ENCODE peak calls at places on chromosomes 3 and 15, in five cellular contexts. Z is AG04449, P is hepatocyte, G is heart left ventricle, M is fibroblast of the aortic adventitia. E is an unnamed sample.

GRCh38 chr3:50238549-50239026 is 2.6 kb downstream of the GNAI2 start:
- DNase-seq in M (peak), G (peak), P (peak), Z (no peak), E (no peak)

GRCh38 chr3:120652281-120652680 is 29.8 kb downstream of the HGD start:
- DNase-seq in G (no peak), P (no peak), Z (no peak), M (no peak), E (no peak)

GRCh38 chr3:15694628-15695027 is 93.1 kb downstream of the BTD start:
- DNase-seq in G (no peak), P (no peak), M (no peak), Z (no peak), E (no peak)

GRCh38 chr3:46440531-46441294 is 24.0 kb downstream of the LTF start:
- DNase-seq in P (no peak), Z (no peak), G (no peak), M (no peak), E (no peak)

GRCh38 chr15:66254364-66255292 is 1.1 kb upstream of the MEGF11 start:
- DNase-seq in P (no peak), Z (no peak), M (no peak), G (no peak), E (no peak)

GRCh38 chr15:80856400-80856799 is 77.2 kb downstream of the CEMIP start:
- DNase-seq in M (no peak), Z (no peak), G (no peak), P (no peak), E (no peak)

GRCh38 chr3:124582621-124583437 is 147.4 kb upstream of the UMPS start:
- DNase-seq in P (no peak), M (no peak), Z (no peak), G (no peak), E (no peak)

GRCh38 chr15:67067161-67067853 is 1.9 kb downstream of the SMAD3 start:
- DNase-seq in G (no peak), Z (no peak), M (peak), P (no peak), E (no peak)

GRCh38 chr3:187243933-187244564 is 46.8 kb downstream of the RTP1 start:
- DNase-seq in G (peak), P (no peak), M (peak), Z (no peak), E (no peak)

GRCh38 chr3:17664923-17665322 is 77.5 kb downstream of the TBC1D5 start:
- DNase-seq in P (no peak), M (no peak), G (no peak), Z (no peak), E (no peak)

GRCh38 chr15:25846377-25846776 is 16.8 kb downstream of the ATP10A start:
- DNase-seq in P (no peak), Z (no peak), M (no peak), G (no peak), E (no peak)

GRCh38 chr3:64595253-64595694 is 92.5 kb downstream of the ADAMTS9 start:
- DNase-seq in G (peak), Z (peak), P (peak), M (peak), E (no peak)

GRCh38 chr15:79290642-79291275 is 8.2 kb downstream of the ANKRD34C start:
- DNase-seq in Z (no peak), G (no peak), P (no peak), M (no peak), E (no peak)

GRCh38 chr15:38398134-38398533 is 55.8 kb upstream of the FAM98B start:
- DNase-seq in M (peak), P (no peak), G (peak), Z (peak), E (no peak)

GRCh38 chr15:68318931-68319909 is 41.7 kb downstream of the FEM1B start:
- DNase-seq in P (no peak), G (peak), M (no peak), Z (no peak), E (no peak)

GRCh38 chr3:160448845-160449659 is 534 bp downstream of the TRIM59 start:
- DNase-seq in M (peak), P (no peak), G (no peak), Z (no peak), E (peak)

GRCh38 chr15:68991723-68992122 is 22.8 kb upstream of the NOX5 start:
- DNase-seq in P (peak), M (peak), Z (no peak), G (no peak), E (peak)

GRCh38 chr3:105353485-105354161 is 13.1 kb upstream of the ALCAM start:
- DNase-seq in M (no peak), G (peak), Z (no peak), P (peak), E (peak)

GRCh38 chr15:70605606-70606410 is 157.6 kb downstream of the UACA start:
- DNase-seq in Z (no peak), P (peak), G (peak), M (peak), E (no peak)

GRCh38 chr3:46705751-46706572 is 4.8 kb downstream of the TMIE start:
- DNase-seq in G (no peak), Z (peak), P (peak), M (peak), E (no peak)

GRCh38 chr15:74159773-74160172 is 13.7 kb upstream of the ISLR start:
- DNase-seq in M (no peak), P (no peak), G (no peak), Z (no peak), E (no peak)

DNA sequence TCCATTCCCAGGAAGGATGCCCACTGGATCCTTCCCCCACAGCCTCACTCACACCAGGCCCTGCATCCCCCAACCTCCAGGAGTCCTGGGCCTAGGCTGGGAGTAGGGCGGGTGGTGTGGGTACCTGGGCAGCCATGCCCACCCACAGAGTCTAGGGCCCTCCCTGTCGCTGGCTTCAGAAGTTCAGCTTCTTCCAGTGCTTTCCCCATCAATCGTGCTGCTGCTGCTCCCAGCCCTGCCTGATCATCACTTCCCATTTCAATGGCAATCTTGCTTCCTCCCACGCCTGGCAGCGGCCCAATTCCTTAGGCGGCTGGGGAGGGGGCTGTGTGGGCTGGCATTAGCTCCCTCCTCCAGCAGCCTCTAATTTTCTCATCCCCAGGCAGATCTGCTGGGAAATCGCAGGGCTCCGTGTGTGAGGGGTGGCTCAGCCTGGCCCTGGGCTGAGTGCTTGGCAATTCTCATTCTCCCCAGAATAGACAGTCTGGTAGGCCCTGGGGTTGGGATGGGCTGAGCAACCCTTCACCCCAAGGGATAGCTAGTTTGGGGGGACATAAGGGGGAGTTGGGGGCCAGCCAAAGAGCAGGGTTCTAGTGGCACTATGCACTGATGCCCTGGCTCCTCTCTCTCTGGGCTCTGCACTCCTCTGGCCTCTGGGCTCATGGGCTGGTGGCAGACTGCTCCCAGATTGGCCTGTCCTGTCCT is 66.4 kb downstream of the SCN5A start:
- DNase-seq in P (no peak), Z (no peak), G (no peak), M (no peak), E (no peak)
- TF ChIP-seq CTCF in P (no peak), Z (no peak), G (no peak), M (no peak), E (no peak)

GRCh38 chr3:133935843-133936825 is 40.5 kb upstream of the RAB6B start:
- DNase-seq in P (no peak), M (no peak), Z (no peak), G (no peak), E (peak)

GRCh38 chr3:133937061-133937686 is 41.5 kb upstream of the RAB6B start:
- DNase-seq in G (no peak), Z (no peak), P (no peak), M (no peak), E (peak)

GRCh38 chr3:133938770-133939495 is 43.3 kb upstream of the RAB6B start:
- DNase-seq in M (no peak), Z (no peak), G (no peak), P (no peak), E (no peak)

GRCh38 chr3:133939496-133939835 is 43.8 kb upstream of the RAB6B start:
- DNase-seq in P (no peak), Z (no peak), M (no peak), G (no peak), E (no peak)

DNA sequence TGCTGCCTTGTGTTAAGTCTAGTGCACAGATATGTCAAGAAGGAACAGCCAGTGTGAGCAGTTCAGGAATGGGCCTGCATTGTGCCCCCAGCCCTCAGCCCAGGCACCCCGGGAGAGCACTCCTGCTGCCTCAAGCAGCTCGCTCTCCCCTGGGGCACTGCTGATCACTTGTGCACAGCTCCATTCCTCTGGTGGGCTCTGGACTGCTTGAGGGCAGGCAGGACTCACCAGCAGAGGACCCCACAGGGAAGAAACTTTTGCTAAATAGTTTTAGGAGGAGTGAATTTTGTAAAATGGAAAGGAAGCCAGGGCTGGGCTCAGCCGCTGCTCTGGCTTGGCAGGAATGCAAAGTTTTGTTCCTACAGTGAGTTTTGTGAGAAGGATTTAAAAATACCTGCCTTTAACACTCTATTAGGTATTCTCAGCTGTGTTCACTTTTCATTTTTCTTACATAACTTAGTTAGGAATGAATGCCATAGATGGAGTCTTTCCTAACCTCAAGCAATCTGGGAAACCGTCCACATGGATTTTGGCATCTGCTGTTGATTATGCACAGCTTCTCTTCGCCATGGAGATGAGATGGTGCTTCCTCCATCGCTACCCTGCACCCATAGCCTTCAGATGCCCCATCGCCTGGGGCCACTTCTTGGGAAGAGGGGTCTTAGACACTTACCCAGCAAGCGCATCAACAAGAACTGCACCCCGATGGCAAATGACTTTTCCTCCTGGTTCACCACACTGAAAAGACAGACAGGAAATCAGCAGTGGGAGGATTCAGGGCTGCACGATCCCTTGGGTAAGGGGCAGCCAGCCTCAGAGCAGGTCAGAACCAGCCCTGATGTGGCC is 42.3 kb upstream of the RAB6B start:
- DNase-seq in P (no peak), G (no peak), Z (peak), M (peak), E (peak)
- TF ChIP-seq CTCF in P (no peak), G (no peak), Z (no peak), M (no peak), E (no peak)

DNA sequence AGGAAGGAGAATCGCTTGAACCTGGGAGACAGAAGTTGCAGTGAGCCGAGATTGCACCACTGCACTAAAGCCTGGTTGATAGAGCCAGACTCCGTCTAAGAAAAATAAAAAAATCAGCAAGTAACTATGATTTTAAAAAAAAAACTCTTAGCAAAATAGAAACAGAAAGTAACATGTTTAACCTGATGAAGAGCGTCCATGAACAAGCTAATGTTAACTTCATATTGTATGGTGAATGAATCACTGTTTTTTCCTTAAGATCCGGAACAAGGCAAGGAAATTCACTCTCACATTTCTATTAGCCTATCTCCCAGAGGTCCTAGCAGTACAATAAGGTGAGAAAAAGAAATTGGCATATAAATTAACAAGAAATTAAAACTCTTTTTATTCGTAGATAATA is 69.0 kb downstream of the RFX7 start:
- DNase-seq in G (no peak), P (no peak), M (no peak), Z (no peak), E (no peak)
- TF ChIP-seq CTCF in G (no peak), P (no peak), M (no peak), Z (no peak), E (no peak)

DNA sequence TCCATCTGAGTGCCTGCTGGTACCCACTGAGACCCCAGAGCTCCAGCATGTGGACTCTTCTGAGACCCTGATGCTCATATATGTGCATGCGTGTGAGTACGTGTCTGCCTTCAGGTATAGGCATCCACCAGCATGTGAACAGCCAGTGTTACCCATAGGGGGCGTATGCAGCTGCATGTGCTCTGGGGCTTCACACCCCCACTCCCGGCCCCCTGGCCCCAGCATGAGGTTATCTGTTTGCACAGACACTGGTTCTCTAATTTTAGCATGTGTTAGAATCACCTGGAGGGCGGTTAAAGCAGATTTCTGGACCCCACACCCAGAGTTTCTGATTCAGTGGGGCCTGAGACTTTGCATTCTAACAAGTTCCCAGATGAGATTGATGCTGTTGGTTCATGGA is 824 bp upstream of the CILP start:
- DNase-seq in M (no peak), G (no peak), Z (no peak), P (peak), E (no peak)
- TF ChIP-seq CTCF in M (peak), G (peak), Z (peak), P (peak), E (no peak)

GRCh38 chr3:102471491-102471890 is 36.7 kb downstream of the ZPLD1 start:
- DNase-seq in G (no peak), M (no peak), Z (no peak), P (no peak), E (no peak)

GRCh38 chr3:102466001-102466400 is 31.2 kb downstream of the ZPLD1 start:
- DNase-seq in G (no peak), P (no peak), Z (no peak), M (no peak), E (no peak)

GRCh38 chr3:102474207-102474606 is 39.4 kb downstream of the ZPLD1 start:
- DNase-seq in G (no peak), Z (no peak), M (no peak), P (no peak), E (no peak)

GRCh38 chr3:102473648-102474047 is 38.8 kb downstream of the ZPLD1 start:
- DNase-seq in P (no peak), M (no peak), G (no peak), Z (no peak), E (no peak)

GRCh38 chr3:102471001-102471400 is 36.2 kb downstream of the ZPLD1 start:
- DNase-seq in Z (no peak), G (no peak), P (no peak), M (no peak), E (no peak)
- TF ChIP-seq CTCF in Z (no peak), G (no peak), P (no peak), M (no peak), E (no peak)

E was measured in mesothelial cell of epicardium.